ENCODE peak calls at places on chromosomes 12 and 14, in four cellular contexts. S is HepG2, E is K562, N is GM12878. U is an unnamed sample.

GRCh38 chr14:32055175-32055574 is 21.9 kb upstream of the ARHGAP5 start:
- DNase-seq in S (no peak), N (no peak), E (no peak), U (no peak)

GRCh38 chr12:87086118-87086891 is 830.1 kb upstream of the MGAT4C start:
- DNase-seq in N (no peak), E (no peak), S (no peak), U (no peak)

GRCh38 chr12:113586461-113586860 is 114.8 kb upstream of the LHX5 start:
- DNase-seq in N (no peak), E (no peak), S (no peak), U (no peak)

GRCh38 chr14:69592923-69593677 is 18.3 kb upstream of the SUSD6 start:
- DNase-seq in E (no peak), N (no peak), S (no peak), U (no peak)

GRCh38 chr12:57027011-57027804 is 10.9 kb upstream of the TAC3 start:
- DNase-seq in N (no peak), E (peak; percentile 71), S (no peak), U (no peak)

GRCh38 chr12:10358969-10359368 is 30.9 kb downstream of the KLRK1 start:
- DNase-seq in N (no peak), E (no peak), S (no peak), U (no peak)

GRCh38 chr14:22221508-22221907 is 367.5 kb downstream of the DAD1 start:
- DNase-seq in N (no peak), S (peak; percentile 39), E (peak; percentile 7), U (peak; percentile 35)

GRCh38 chr12:21527451-21528180 is 1.5 kb downstream of the SPX start:
- DNase-seq in N (peak; percentile 27), S (no peak), E (no peak), U (peak; percentile 60)

GRCh38 chr14:63573579-63573978 is 30.4 kb upstream of the PPP2R5E start:
- DNase-seq in S (no peak), N (no peak), E (no peak), U (no peak)

GRCh38 chr12:132422057-132423043 is 67.6 kb upstream of the FBRSL1 start:
- DNase-seq in E (no peak), N (no peak), S (no peak), U (no peak)

GRCh38 chr12:58117201-58117600 is 175.8 kb downstream of the ATP23 start:
- DNase-seq in S (no peak), N (no peak), E (no peak), U (no peak)

GRCh38 chr12:124740691-124741137 is 123.0 kb downstream of the SCARB1 start:
- DNase-seq in N (no peak), E (no peak), S (peak; percentile 71), U (no peak)

GRCh38 chr12:1496162-1496925 is 98.0 kb downstream of the FBXL14 start:
- DNase-seq in N (no peak), E (no peak), S (no peak), U (no peak)

GRCh38 chr12:76455582-76456345 is 103.8 kb downstream of the OSBPL8 start:
- DNase-seq in E (peak; percentile 19), N (peak; percentile 33), S (peak; percentile 62), U (peak; percentile 42)

GRCh38 chr14:56687123-56687522 is 107.5 kb downstream of the TMEM260 start:
- DNase-seq in E (no peak), S (no peak), N (no peak), U (no peak)
- TF ChIP-seq BHLHE40 in E (no peak), S (no peak), N (no peak), U (no peak)

GRCh38 chr12:66405395-66405794 is 103.1 kb downstream of the HELB start:
- DNase-seq in S (no peak), E (no peak), N (no peak), U (no peak)

GRCh38 chr12:66403746-66404145 is 101.5 kb downstream of the HELB start:
- DNase-seq in E (no peak), N (no peak), S (no peak), U (no peak)

GRCh38 chr12:66409195-66409871 is 107.0 kb downstream of the HELB start:
- DNase-seq in S (peak; percentile 34), N (no peak), E (no peak), U (peak; percentile 16)
- TF ChIP-seq FOXK2 in S (no peak), N (no peak), E (no peak), U (no peak)

GRCh38 chr14:49463146-49463545 is 123.0 kb downstream of the RPS29 start:
- DNase-seq in S (no peak), E (no peak), N (no peak), U (no peak)

GRCh38 chr14:49456589-49456988 is 129.6 kb downstream of the RPS29 start:
- DNase-seq in N (no peak), S (no peak), E (no peak), U (no peak)

GRCh38 chr14:49464885-49465284 is 121.3 kb downstream of the RPS29 start:
- DNase-seq in N (no peak), S (peak; percentile 6), E (no peak), U (peak; percentile 36)

GRCh38 chr14:49460647-49461046 is 125.5 kb downstream of the RPS29 start:
- DNase-seq in S (no peak), N (no peak), E (no peak), U (no peak)

DNA sequence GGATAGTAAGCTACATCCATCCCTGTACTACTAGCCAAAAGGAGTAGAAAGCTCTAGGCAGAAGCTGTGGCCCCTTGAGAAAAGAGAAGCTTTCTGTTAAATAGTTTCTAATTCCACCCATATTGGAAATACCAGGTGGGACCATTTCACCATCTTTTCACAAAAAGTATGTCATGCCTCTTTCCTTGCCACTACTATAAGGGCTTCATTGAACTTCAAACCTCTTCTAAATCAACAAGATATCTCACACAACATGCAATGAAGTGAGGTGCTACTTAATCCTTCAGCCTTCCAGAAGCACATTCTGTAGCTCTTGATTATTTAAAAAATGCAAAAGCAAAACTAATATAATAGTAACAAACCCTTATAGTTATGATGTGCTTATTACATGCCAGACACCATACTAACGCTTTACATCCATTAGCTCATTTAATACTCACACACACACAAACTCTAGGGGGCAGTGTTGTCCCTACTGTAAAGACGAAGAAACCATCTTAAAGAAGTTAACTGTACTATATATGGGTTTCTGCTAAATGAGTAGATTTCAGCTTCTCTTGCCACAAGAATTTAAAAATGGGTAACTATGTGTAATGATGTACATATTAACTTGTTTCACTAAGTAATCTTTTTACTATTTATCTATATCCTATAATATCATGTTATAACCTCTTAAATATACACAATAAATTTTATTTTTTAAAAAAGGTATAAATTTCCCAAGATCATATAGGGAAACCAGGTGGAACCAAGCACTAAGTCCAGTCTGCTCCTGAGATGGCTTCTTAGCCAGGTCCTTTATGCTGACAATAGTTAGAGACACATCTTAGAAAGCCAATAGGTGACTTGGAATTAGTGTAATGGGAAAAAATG is 124.4 kb downstream of the RPS29 start:
- DNase-seq in S (peak; percentile 69), E (peak; percentile 27), N (peak; percentile 43), U (peak; percentile 30)
- TF ChIP-seq BHLHE40 in S (no peak), E (no peak), N (no peak), U (no peak)

GRCh38 chr12:3034067-3034750 is 43.0 kb upstream of the TSPAN9 start:
- DNase-seq in N (no peak), E (peak; percentile 69), S (peak; percentile 55), U (peak; percentile 77)
- TF ChIP-seq FOXK2 in N (no peak), E (no peak), S (no peak), U (no peak)

DNA sequence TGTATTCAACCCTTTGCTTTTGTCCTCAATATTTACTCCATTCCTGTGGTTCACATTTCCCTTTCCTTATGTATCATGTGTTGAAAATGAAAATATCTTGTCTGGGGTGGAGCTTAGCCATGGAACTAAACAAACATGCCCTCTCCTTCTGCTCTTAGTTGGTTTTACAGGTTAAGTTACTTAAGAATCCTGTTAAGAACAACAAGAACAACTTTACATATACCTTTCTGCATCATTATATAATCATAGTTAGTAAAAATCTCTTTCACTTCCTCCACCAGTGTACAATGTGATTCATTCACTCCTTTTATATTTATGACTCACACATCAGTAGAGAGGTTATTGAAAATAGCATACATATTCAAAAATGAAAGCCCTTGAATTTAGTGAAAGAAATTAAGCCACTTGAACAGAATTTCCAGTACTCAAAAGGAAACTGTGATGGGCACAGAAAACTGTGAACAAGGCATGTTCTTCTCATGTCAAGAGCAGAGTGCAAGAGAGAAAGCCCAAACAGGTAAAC is 307.7 kb downstream of the CCDC91 start:
- DNase-seq in S (no peak), N (peak; percentile 21), E (no peak), U (no peak)
- TF ChIP-seq BHLHE40 in S (no peak), N (no peak), E (no peak), U (no peak)

U was measured in HEK293T.